ENCODE peak calls at places on chromosome 20, in ten cellular contexts. Y is AG09319; O is stimulated activated CD8-positive, alpha-beta memory T cell treated with anti-CD3 and anti-CD28 coated beads, Interleukin-4, amount 100 ng/mL, for 24 hours; F is C1 segment of cervical spinal cord; W is dorsolateral prefrontal cortex; E is activated T-helper 1 cell treated with anti-CD3 and anti-CD28 coated beads, Interleukin-2, amount 50 U/mL, for 16 hours; B is brain microvascular endothelial cell; Q is mammary epithelial cell; K is NCI-H774; R is T-helper 1 cell. X is an unnamed sample.

GRCh38 chr20:40869416-40870147 is 159.0 kb upstream of the TOP1 start:
- DNase-seq in O (no peak), Y (no peak), K (no peak), E (no peak), R (no peak), W (no peak), B (no peak), Q (no peak), F (no peak), X (peak)

GRCh38 chr20:944148-944547 is 28.0 kb upstream of the ANGPT4 start:
- DNase-seq in E (no peak), O (no peak), B (no peak), K (no peak), Q (no peak), F (no peak), Y (no peak), W (no peak), R (no peak), X (peak)

GRCh38 chr20:35739294-35740163 is 2.5 kb downstream of the RBM39 start:
- DNase-seq in F (no peak), Y (no peak), K (no peak), Q (peak), O (no peak), E (no peak), W (no peak), R (peak), B (no peak), X (peak)

GRCh38 chr20:38671701-38672292 is 52.5 kb upstream of the SLC32A1 start:
- DNase-seq in R (no peak), F (no peak), B (no peak), O (no peak), Y (no peak), K (no peak), Q (no peak), E (no peak), W (no peak), X (no peak)

GRCh38 chr20:13392391-13392790 is 171.3 kb downstream of the ISM1 start:
- DNase-seq in F (no peak), E (no peak), Y (no peak), W (no peak), B (no peak), K (no peak), O (no peak), R (no peak), Q (no peak), X (no peak)

GRCh38 chr20:58001381-58001780 is 227.1 kb downstream of the ANKRD60 start:
- DNase-seq in Q (no peak), E (no peak), O (no peak), W (no peak), K (no peak), F (no peak), B (peak), R (no peak), Y (no peak), X (no peak)

GRCh38 chr20:56758706-56759105 is 129.6 kb downstream of the TFAP2C start:
- DNase-seq in B (no peak), R (no peak), F (no peak), W (no peak), O (no peak), K (no peak), E (no peak), Q (no peak), Y (no peak), X (no peak)

GRCh38 chr20:38338849-38339520 is 7.3 kb upstream of the LBP start:
- DNase-seq in F (no peak), K (no peak), Y (no peak), W (no peak), Q (peak), E (no peak), R (no peak), B (peak), O (no peak), X (peak)

GRCh38 chr20:40688129-40689099 is 622 bp downstream of the MAFB start:
- DNase-seq in O (no peak), K (no peak), E (no peak), Q (no peak), R (peak), W (no peak), B (no peak), Y (no peak), F (no peak), X (no peak)

GRCh38 chr20:41889125-41889870 is 271.1 kb upstream of the CHD6 start:
- DNase-seq in R (no peak), K (peak), Q (no peak), O (no peak), W (peak), F (no peak), E (no peak), B (no peak), Y (no peak), X (peak)

GRCh38 chr20:38833154-38833856 is 27.8 kb downstream of the PPP1R16B start:
- DNase-seq in Y (no peak), O (no peak), B (no peak), R (peak), K (no peak), F (no peak), E (no peak), W (no peak), Q (no peak), X (no peak)

GRCh38 chr20:33702861-33703260 is 16.7 kb upstream of the E2F1 start:
- DNase-seq in R (no peak), W (peak), B (no peak), E (no peak), O (no peak), F (peak), Y (no peak), K (no peak), Q (no peak), X (no peak)

GRCh38 chr20:63484236-63484635 is 11.8 kb upstream of the KCNQ2 start:
- DNase-seq in F (no peak), E (no peak), R (no peak), B (no peak), Q (no peak), W (no peak), O (no peak), Y (no peak), K (no peak), X (no peak)

GRCh38 chr20:37852666-37853065 is 50.3 kb upstream of the VSTM2L start:
- DNase-seq in O (no peak), K (no peak), R (no peak), Y (no peak), F (no peak), B (no peak), E (no peak), Q (no peak), W (no peak), X (no peak)

GRCh38 chr20:1001981-1002681 is at the start of gene RSPO4:
- DNase-seq in R (no peak), B (no peak), K (no peak), F (no peak), W (no peak), E (no peak), Q (no peak), Y (no peak), O (no peak), X (peak)

GRCh38 chr20:56368351-56369134 is 9.8 kb downstream of the FAM210B start:
- DNase-seq in F (peak), Q (no peak), E (no peak), W (no peak), Y (no peak), R (no peak), B (no peak), K (no peak), O (no peak), X (no peak)

X was measured in endodermal cell.